ENCODE peak calls at places on chromosomes 4 and X, in five cellular contexts. W is endodermal cell, K is HFFc6, G is nephron progenitor cell, Z is tibial artery. F is an unnamed sample.

GRCh38 chr4:128715616-128716015 is 93.9 kb upstream of the JADE1 start:
- DNase-seq in G (no peak), K (peak), Z (no peak), W (no peak), F (no peak)

GRCh38 chr4:126733301-126733700 is 899.5 kb upstream of the INTU start:
- DNase-seq in Z (no peak), K (no peak), W (no peak), G (no peak), F (no peak)

GRCh38 chrX:20217279-20217678 is 49.4 kb downstream of the RPS6KA3 start:
- DNase-seq in K (peak), G (no peak), Z (no peak), W (no peak), F (no peak)

GRCh38 chrX:37755073-37755472 is 24.8 kb upstream of the CYBB start:
- DNase-seq in Z (no peak), W (no peak), K (no peak), G (no peak), F (no peak)

GRCh38 chrX:69556094-69557011 is 52.2 kb downstream of the NALF2 start:
- DNase-seq in W (peak), K (no peak), Z (no peak), G (no peak), F (no peak)

GRCh38 chrX:14753436-14753835 is 119.4 kb downstream of the FANCB start:
- DNase-seq in W (no peak), Z (no peak), K (no peak), G (no peak), F (no peak)

GRCh38 chr4:170015285-170015684 is 10.9 kb downstream of the MFAP3L start:
- DNase-seq in G (no peak), W (no peak), Z (peak), K (no peak), F (no peak)

GRCh38 chr4:41655177-41655576 is 93.3 kb downstream of the PHOX2B start:
- DNase-seq in G (no peak), W (no peak), Z (no peak), K (no peak), F (no peak)

GRCh38 chr4:153067376-153067775 is 131.3 kb downstream of the FHDC1 start:
- DNase-seq in W (peak), Z (no peak), K (peak), G (no peak), F (no peak)

GRCh38 chr4:125084608-125085007 is 230.1 kb upstream of the FAT4 start:
- DNase-seq in W (no peak), K (no peak), Z (no peak), G (no peak), F (no peak)

GRCh38 chr4:142379277-142380051 is 466.6 kb downstream of the INPP4B start:
- DNase-seq in K (peak), Z (no peak), G (no peak), W (peak), F (no peak)